ENCODE peak calls at places on chromosome 11, in eight cellular contexts. L is testis, X is cardiac muscle cell, R is lower leg skin, T is fibroblast of the aortic adventitia, K is uterus, B is AG09319, V is GM12865. N is an unnamed sample.

GRCh38 chr11:133814588-133814987 is 30.7 kb downstream of the SPATA19 start:
- DNase-seq in L (no peak), X (no peak), R (no peak), T (no peak), K (no peak), B (no peak), V (no peak), N (no peak)

GRCh38 chr11:118996926-118997626 is 862 bp upstream of the CENATAC start:
- DNase-seq in L (no peak), X (no peak), R (no peak), T (peak; percentile 40), K (no peak), B (no peak), V (peak; percentile 78), N (peak; percentile 78)

GRCh38 chr11:106621479-106621878 is 396.8 kb downstream of the GUCY1A2 start:
- DNase-seq in L (no peak), X (no peak), R (no peak), T (no peak), K (no peak), B (no peak), V (no peak), N (no peak)

GRCh38 chr11:32881286-32881685 is 11.3 kb upstream of the QSER1 start:
- DNase-seq in L (no peak), X (no peak), R (no peak), T (no peak), K (no peak), B (no peak), V (no peak), N (no peak)

GRCh38 chr11:8610532-8611116 is 16.6 kb upstream of the STK33 start:
- DNase-seq in L (no peak), X (no peak), R (no peak), T (no peak), K (no peak), B (no peak), V (no peak), N (no peak)

GRCh38 chr11:12459374-12459773 is 82.0 kb downstream of the PARVA start:
- DNase-seq in L (no peak), X (no peak), R (no peak), T (no peak), K (no peak), B (no peak), V (no peak), N (no peak)

GRCh38 chr11:94151903-94152677 is 23.4 kb downstream of the PANX1 start:
- DNase-seq in L (no peak), X (no peak), R (peak; percentile 37), T (peak; percentile 80), K (no peak), B (no peak), V (no peak), N (no peak)

GRCh38 chr11:8017071-8017470 is 29.9 kb downstream of the EIF3F start:
- DNase-seq in L (peak; percentile 2), X (no peak), R (no peak), T (no peak), K (no peak), B (no peak), V (no peak), N (no peak)

GRCh38 chr11:79525257-79525656 is 84.4 kb upstream of the TENM4 start:
- DNase-seq in L (no peak), X (no peak), R (no peak), T (no peak), K (no peak), B (no peak), V (no peak), N (no peak)

GRCh38 chr11:132332521-132332920 is 962.1 kb downstream of the NTM start:
- DNase-seq in L (no peak), X (no peak), R (no peak), T (no peak), K (no peak), B (no peak), V (no peak), N (no peak)

GRCh38 chr11:116171271-116172140 is 601.3 kb downstream of the BUD13 start:
- DNase-seq in L (no peak), X (no peak), R (no peak), T (no peak), K (no peak), B (no peak), V (no peak), N (no peak)

GRCh38 chr11:118435233-118435892 is 929 bp upstream of the KMT2A start:
- DNase-seq in L (peak; percentile 54), X (peak; percentile 89), R (peak; percentile 24), T (peak; percentile 30), K (peak; percentile 46), B (no peak), V (peak; percentile 86), N (peak; percentile 80)

GRCh38 chr11:106329273-106330018 is 252.0 kb downstream of the AASDHPPT start:
- DNase-seq in L (no peak), X (no peak), R (no peak), T (peak; percentile 18), K (no peak), B (no peak), V (no peak), N (no peak)

GRCh38 chr11:120471131-120471530 is 40.4 kb upstream of the GRIK4 start:
- DNase-seq in L (no peak), X (no peak), R (no peak), T (peak; percentile 65), K (no peak), B (no peak), V (no peak), N (no peak)

GRCh38 chr11:615453-616319 is at the start of gene IRF7:
- DNase-seq in L (peak; percentile 96), X (peak; percentile 96), R (peak; percentile 94), T (peak; percentile 87), K (peak; percentile 92), B (peak; percentile 64), V (peak; percentile 98), N (peak; percentile 98)

GRCh38 chr11:16030664-16031063 is 325.7 kb downstream of the SOX6 start:
- DNase-seq in L (no peak), X (no peak), R (no peak), T (no peak), K (no peak), B (no peak), V (no peak), N (no peak)

GRCh38 chr11:34570584-34570983 is 50.3 kb upstream of the EHF start:
- DNase-seq in L (no peak), X (no peak), R (peak; percentile 47), T (peak; percentile 12), K (no peak), B (no peak), V (no peak), N (no peak)

GRCh38 chr11:130478881-130479280 is 30.4 kb downstream of the ADAMTS15 start:
- DNase-seq in L (no peak), X (no peak), R (no peak), T (peak; percentile 48), K (no peak), B (no peak), V (no peak), N (peak; percentile 4)

GRCh38 chr11:77602385-77603105 is 12.8 kb downstream of the AQP11 start:
- DNase-seq in L (no peak), X (peak; percentile 5), R (no peak), T (peak; percentile 89), K (no peak), B (peak; percentile 48), V (no peak), N (no peak)

GRCh38 chr11:96306600-96306932 is 36.4 kb downstream of the MAML2 start:
- DNase-seq in L (no peak), X (peak; percentile 20), R (no peak), T (no peak), K (no peak), B (no peak), V (no peak), N (no peak)

DNA sequence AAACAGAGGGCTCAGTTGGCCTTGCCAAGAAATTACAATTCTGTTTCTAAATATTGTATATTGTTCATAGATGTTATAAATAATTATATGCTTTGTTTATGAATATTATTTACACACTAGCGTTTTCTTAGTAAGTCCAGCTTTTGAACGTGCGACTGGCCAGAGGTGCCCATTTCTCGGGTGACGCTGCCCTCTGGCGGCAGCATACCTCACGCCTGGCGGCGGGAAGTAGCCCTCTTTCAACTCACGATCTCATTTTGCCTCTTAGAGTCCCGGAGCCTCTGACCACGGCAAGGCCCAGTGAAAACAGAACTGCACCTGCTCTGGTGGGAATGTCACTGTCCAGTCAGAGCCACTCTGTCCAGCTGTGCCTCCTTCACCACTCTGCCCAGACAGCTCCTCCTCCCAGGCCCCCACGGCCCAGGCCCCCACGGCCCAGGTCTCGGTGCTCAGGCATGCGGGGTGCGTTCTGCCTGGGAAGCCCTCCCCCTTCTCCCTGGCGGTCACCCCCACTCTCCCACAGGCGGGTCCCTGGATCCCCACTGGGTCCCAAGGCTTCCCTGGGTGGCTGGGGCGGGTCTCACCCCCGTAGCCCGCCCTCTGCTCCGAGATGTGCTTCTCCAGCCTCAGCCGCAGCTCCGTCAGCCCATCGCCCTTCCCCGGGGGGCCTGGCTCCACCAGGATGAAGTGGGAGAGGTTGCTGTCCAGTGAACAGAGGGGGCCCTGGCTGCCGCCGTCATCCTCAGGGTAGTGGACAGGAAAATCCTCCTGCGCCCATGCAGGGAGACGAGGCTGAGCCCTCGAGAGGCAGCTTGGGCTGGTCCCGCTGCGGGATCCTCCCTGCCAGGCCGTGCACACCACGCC is 19.3 kb downstream of the TSSC4 start:
- DNase-seq in L (peak; percentile 84), X (peak; percentile 86), R (peak; percentile 63), T (peak; percentile 82), K (peak; percentile 86), B (peak; percentile 53), V (peak; percentile 78), N (peak; percentile 89)
- TF ChIP-seq CTCF in L (peak; percentile 89), X (peak; percentile 86), R (peak; percentile 64), T (peak; percentile 92), K (peak; percentile 81), B (peak; percentile 91), V (peak; percentile 76), N (peak; percentile 80)

GRCh38 chr11:126186708-126187481 is 24.6 kb downstream of the RPUSD4 start:
- DNase-seq in L (no peak), X (no peak), R (no peak), T (no peak), K (no peak), B (no peak), V (no peak), N (no peak)
- TF ChIP-seq CTCF in L (peak; percentile 15), X (peak; percentile 29), R (no peak), T (peak; percentile 30), K (no peak), B (peak; percentile 19), V (no peak), N (peak; percentile 14)

DNA sequence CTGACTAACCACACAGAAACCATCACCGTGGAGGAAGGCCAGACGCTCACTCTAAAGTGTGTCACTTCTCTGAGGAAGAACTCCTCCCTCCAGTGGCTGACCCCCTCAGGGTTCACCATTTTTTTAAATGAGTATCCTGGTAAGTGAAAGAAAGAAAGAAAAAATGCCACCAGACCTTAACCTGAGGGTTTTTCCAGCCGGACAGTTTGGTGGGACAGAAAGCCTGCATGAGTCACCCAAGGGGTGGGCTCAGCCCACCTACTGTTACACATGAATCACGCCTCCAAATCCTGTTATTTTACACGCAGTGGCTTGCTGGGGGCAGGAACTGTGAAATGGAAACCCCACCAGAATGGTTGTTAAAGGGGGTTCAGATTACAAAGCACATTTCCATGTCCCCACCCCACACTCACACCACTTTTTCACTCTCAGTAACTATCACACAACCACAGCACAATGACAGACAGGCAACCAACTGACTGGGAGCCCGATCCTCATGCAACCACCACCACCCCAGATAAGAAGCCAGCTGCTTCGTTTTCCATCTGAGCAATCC is 11.9 kb downstream of the CRTAM start:
- DNase-seq in L (no peak), X (peak; percentile 8), R (no peak), T (peak; percentile 31), K (no peak), B (no peak), V (peak; percentile 37), N (no peak)
- TF ChIP-seq CTCF in L (no peak), X (peak; percentile 3), R (no peak), T (no peak), K (no peak), B (no peak), V (no peak), N (no peak)

GRCh38 chr11:128779036-128779435 is 85.2 kb downstream of the FLI1 start:
- DNase-seq in L (no peak), X (no peak), R (no peak), T (no peak), K (no peak), B (no peak), V (no peak), N (no peak)
- TF ChIP-seq CTCF in L (no peak), X (no peak), R (no peak), T (no peak), K (no peak), B (no peak), V (no peak), N (no peak)